ENCODE peak calls at places on chromosomes 3 and 15, in six cellular contexts. G is NT2/D1, K is keratinocyte, M is PC-3, U is mammary epithelial cell, S is astrocyte. B is an unnamed sample.

GRCh38 chr3:155441026-155441425 is 147.5 kb upstream of the STRIT1 start:
- DNase-seq in K (no peak), M (no peak), G (no peak), S (no peak), U (no peak), B (no peak)

GRCh38 chr3:111227216-111227615 is 155.6 kb downstream of the NECTIN3 start:
- DNase-seq in M (peak; percentile 73), G (peak; percentile 40), S (peak; percentile 89), U (peak; percentile 80), K (no peak), B (no peak)

GRCh38 chr15:67680645-67681044 is 138.1 kb downstream of the MAP2K5 start:
- DNase-seq in U (peak; percentile 1), K (no peak), S (no peak), G (no peak), M (no peak), B (no peak)

GRCh38 chr15:69140306-69140705 is 20.1 kb upstream of the GLCE start:
- DNase-seq in M (no peak), G (no peak), U (peak; percentile 10), S (no peak), K (no peak), B (no peak)

GRCh38 chr15:75036269-75036668 is 12.9 kb downstream of the PPCDC start:
- DNase-seq in K (peak; percentile 57), U (peak; percentile 74), M (peak; percentile 83), S (no peak), G (peak; percentile 33), B (peak; percentile 91)

GRCh38 chr3:35785540-35785939 is 146.2 kb downstream of the ARPP21 start:
- DNase-seq in S (no peak), U (no peak), K (no peak), G (no peak), M (no peak), B (no peak)

GRCh38 chr15:91839867-91840266 is 13.6 kb upstream of the SLCO3A1 start:
- DNase-seq in M (peak; percentile 20), G (no peak), U (no peak), S (no peak), K (no peak), B (no peak)

GRCh38 chr3:48897401-48898376 is 993 bp downstream of the SLC25A20 start:
- DNase-seq in K (no peak), M (peak; percentile 32), G (no peak), U (no peak), S (no peak), B (no peak)

GRCh38 chr15:67865766-67866165 is 25.9 kb upstream of the RNU6-1 start:
- DNase-seq in U (no peak), M (no peak), S (no peak), K (no peak), G (no peak), B (no peak)

DNA sequence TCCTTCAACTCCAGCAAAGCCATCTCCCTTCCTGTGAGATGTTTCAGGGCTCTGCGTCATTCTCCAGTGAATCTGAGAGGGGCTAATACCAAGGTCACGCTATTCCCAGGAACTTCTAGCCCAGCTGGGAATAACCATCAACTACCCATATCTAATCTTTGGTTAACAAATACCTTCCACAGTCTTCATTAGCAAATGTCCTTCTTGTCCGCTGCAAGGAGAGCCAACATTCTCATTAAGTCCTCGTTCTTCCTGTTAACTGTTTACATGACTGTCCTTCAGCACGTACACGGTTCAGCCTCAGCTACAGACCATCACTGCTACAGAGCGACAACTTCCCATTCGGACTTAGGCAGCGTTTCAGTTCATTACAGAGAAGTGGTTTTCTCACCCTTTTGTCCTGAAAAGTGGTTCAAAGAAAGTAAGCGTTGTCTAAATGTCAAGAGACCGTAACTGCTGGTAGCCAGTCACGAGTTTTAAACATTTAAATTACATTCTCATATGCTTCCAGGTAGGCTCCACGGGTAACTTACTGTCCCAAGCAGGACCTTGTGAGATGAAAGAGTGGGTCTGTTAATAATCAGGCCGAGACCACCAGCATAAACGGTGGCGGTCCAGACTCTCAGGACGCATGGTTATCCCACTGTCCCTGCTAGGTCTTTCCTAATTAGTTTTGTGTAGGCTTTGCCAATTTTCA is 63.9 kb downstream of the CHSY1 start:
- DNase-seq in G (no peak), M (no peak), S (peak; percentile 99), U (no peak), K (no peak), B (no peak)
- H3K9ac ChIP-seq in G (no peak overlapping the region), M (no peak overlapping the region), S (peak overlapping the region; percentile 95), U (no peak overlapping the region), K (peak overlapping the region; percentile 53), B (no peak overlapping the region)

DNA sequence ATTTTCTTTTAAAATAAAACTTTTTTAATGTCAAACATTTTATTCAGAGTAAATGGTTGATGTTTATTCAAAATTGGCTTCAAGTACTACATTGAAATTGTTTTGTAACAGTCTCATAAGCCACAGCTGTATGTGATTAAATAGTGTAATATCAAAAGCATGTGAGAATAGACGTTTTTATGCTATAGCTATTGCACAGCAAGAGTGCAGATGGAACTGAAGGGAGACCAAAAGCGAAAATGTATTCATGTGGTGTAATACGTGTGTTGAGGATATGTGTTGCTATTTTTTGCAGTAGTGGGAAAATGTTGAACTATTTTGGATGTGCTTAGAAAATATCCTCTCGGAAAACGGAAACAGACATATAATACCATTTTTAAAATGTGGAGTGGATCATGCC is 6.0 kb downstream of the RBMS3 start:
- DNase-seq in K (no peak), U (peak; percentile 49), S (peak; percentile 32), G (no peak), M (no peak), B (no peak)
- H3K9ac ChIP-seq in K (no peak overlapping the region), U (peak overlapping the region; percentile 72), S (peak overlapping the region; percentile 4), G (no peak overlapping the region), M (no peak overlapping the region), B (no peak overlapping the region)

GRCh38 chr3:141454906-141455602 is 31.8 kb upstream of the RASA2 start:
- DNase-seq in S (peak; percentile 76), M (peak; percentile 87), K (peak; percentile 72), U (peak; percentile 79), G (peak; percentile 62), B (peak; percentile 48)
- H3K9ac ChIP-seq in S (no peak overlapping the region), M (no peak overlapping the region), K (no peak overlapping the region), U (no peak overlapping the region), G (no peak overlapping the region), B (no peak overlapping the region)

GRCh38 chr15:52728899-52729298 is 49.7 kb upstream of the ATOSA start:
- DNase-seq in S (peak; percentile 66), K (no peak), M (peak; percentile 67), U (peak; percentile 77), G (no peak), B (no peak)

GRCh38 chr15:52730163-52730562 is 51.0 kb upstream of the ATOSA start:
- DNase-seq in K (no peak), G (no peak), M (peak; percentile 34), U (peak; percentile 22), S (peak; percentile 21), B (no peak)

GRCh38 chr15:52731004-52731403 is 51.8 kb upstream of the ATOSA start:
- DNase-seq in U (no peak), G (no peak), K (no peak), S (no peak), M (no peak), B (no peak)

GRCh38 chr15:52731732-52732470 is 52.7 kb upstream of the ATOSA start:
- DNase-seq in K (no peak), U (no peak), G (no peak), S (no peak), M (no peak), B (no peak)

GRCh38 chr15:52730594-52730993 is 51.4 kb upstream of the ATOSA start:
- DNase-seq in S (no peak), G (no peak), U (no peak), M (no peak), K (no peak), B (no peak)
- H3K9ac ChIP-seq in S (no peak overlapping the region), G (no peak overlapping the region), U (no peak overlapping the region), M (no peak overlapping the region), K (no peak overlapping the region), B (no peak overlapping the region)

GRCh38 chr3:78992400-78992799 is 775.4 kb downstream of the ROBO1 start:
- DNase-seq in K (no peak), U (no peak), M (peak; percentile 70), S (no peak), G (no peak), B (no peak)
- H3K9ac ChIP-seq in K (no peak overlapping the region), U (no peak overlapping the region), M (no peak overlapping the region), S (no peak overlapping the region), G (no peak overlapping the region), B (no peak overlapping the region)

DNA sequence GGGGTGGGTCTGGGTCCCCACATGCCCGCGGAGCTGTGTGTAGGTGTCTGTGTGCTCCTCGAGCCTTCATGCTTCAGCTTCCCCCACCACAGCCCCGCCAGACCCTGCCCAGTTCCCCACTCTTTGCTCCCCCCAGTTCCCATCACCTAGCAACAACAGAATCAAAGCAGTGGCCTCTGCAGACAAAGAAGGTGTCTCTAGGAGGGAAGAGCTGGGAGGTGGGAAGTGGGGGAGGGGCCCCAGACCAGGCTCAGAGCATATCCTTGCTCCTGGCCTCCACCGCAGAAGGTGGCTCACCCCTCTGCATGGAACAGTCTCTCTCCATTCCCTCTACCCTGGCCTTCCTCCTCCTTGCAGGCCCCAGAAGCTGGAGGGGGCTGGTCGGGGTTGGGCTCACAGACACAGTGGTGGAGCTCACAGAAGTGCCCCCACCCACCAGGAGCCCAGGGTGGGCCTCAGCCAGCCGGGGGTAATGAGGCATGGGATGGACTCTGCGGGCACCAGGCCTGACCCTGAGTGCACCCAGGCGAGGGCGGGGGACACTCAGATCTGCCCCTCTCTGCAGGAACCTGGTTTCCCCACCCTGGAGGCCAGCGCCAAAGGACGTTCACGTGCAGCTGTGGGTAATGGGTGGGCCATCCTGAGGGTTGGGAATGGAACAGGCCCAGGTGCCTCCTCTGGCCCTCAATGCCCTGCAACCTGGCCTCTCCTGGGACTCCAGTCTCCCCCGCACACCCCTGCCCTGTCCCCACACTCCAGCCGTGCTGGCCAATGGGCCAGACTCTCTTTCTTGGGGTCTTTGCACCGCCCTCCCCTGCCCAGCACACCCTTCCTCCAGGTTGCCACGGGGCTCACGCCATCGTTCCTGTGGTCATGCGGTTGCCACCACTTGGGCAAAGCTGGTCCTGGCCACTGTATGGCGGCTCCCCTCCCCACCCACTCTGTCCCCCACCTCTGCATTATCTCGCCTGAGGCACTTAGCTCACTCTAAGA is 53.4 kb downstream of the TPRA1 start:
- DNase-seq in U (no peak), G (peak; percentile 77), M (no peak), S (no peak), K (no peak), B (no peak)
- H3K9ac ChIP-seq in U (no peak overlapping the region), G (peak overlapping the region; percentile 8), M (no peak overlapping the region), S (no peak overlapping the region), K (no peak overlapping the region), B (no peak overlapping the region)

DNA sequence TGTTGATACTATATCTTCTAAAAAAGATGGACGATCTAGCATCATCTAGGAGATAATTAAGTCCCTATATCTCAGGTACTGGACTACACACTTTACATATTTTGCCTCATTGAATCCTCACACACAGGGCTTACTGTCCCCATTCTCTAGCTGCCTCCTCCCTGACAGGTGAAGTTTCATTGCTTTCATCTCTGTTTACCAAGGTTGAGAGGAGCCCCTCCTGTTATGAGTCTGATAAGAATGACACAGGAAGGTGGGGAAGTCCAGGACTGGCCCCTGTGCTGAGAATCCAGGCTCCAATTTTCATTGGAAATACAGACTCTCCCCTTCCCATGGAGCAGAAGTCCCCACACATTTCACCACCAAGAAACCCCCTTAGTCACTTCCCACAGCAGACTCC is 105.2 kb downstream of the XXYLT1 start:
- DNase-seq in S (no peak), M (no peak), U (no peak), G (no peak), K (no peak), B (no peak)
- H3K9ac ChIP-seq in S (no peak overlapping the region), M (no peak overlapping the region), U (no peak overlapping the region), G (no peak overlapping the region), K (no peak overlapping the region), B (no peak overlapping the region)

B was measured in H9.